ENCODE peak calls at places on chromosomes 6 and 20, in five cellular contexts. C is K562, X is GM12878, J is H1, Z is HepG2. K is an unnamed sample.

GRCh38 chr6:43203029-43203717 is 21.2 kb downstream of the CUL9 start:
- DNase-seq in J (no peak), C (no peak), Z (no peak), X (no peak), K (no peak)

GRCh38 chr6:29974901-29975560 is 32.7 kb downstream of the HLA-A start:
- DNase-seq in X (no peak), J (no peak), C (no peak), Z (no peak), K (no peak)

GRCh38 chr20:4512891-4513550 is 208.7 kb upstream of the PRND start:
- DNase-seq in C (no peak), J (no peak), X (no peak), Z (peak), K (peak)

GRCh38 chr20:48008850-48009535 is 223.7 kb upstream of the SULF2 start:
- DNase-seq in J (no peak), X (no peak), C (no peak), Z (no peak), K (no peak)

GRCh38 chr6:149043476-149044130 is 273.9 kb upstream of the TAB2 start:
- DNase-seq in C (peak), J (peak), X (no peak), Z (peak), K (peak)

GRCh38 chr6:63798378-63798777 is 162.8 kb downstream of the PHF3 start:
- DNase-seq in J (no peak), Z (no peak), X (no peak), C (no peak), K (no peak)

GRCh38 chr20:4029505-4030467 is 14.4 kb upstream of the RNF24 start:
- DNase-seq in X (no peak), J (no peak), C (no peak), Z (no peak), K (no peak)

GRCh38 chr20:53643031-53643832 is 49.6 kb upstream of the ZNF217 start:
- DNase-seq in Z (no peak), X (peak), J (no peak), C (peak), K (peak)

GRCh38 chr6:44046516-44047178 is 80.6 kb downstream of the MRPL14 start:
- DNase-seq in C (no peak), J (no peak), X (no peak), Z (no peak), K (no peak)

GRCh38 chr6:143542915-143543314 is 31.4 kb upstream of the FUCA2 start:
- DNase-seq in C (no peak), Z (no peak), X (no peak), J (no peak), K (no peak)

GRCh38 chr6:111788779-111789276 is 84.4 kb downstream of the FYN start:
- DNase-seq in Z (peak), J (no peak), X (no peak), C (peak), K (no peak)

GRCh38 chr6:34083227-34083889 is 62.5 kb downstream of the GRM4 start:
- DNase-seq in J (no peak), C (no peak), Z (no peak), X (no peak), K (no peak)

GRCh38 chr6:136365781-136366354 is 76.2 kb upstream of the BCLAF1 start:
- DNase-seq in C (no peak), Z (no peak), J (no peak), X (no peak), K (no peak)

GRCh38 chr20:5928831-5929715 is 21.3 kb downstream of the TRMT6 start:
- DNase-seq in X (no peak), J (no peak), C (no peak), Z (no peak), K (no peak)

GRCh38 chr6:122400121-122400450 is 634 bp downstream of the HSF2 start:
- DNase-seq in C (no peak), J (no peak), Z (peak), X (no peak), K (no peak)

GRCh38 chr6:34484899-34485298 is 19.0 kb downstream of the PACSIN1 start:
- DNase-seq in X (peak), J (no peak), C (peak), Z (no peak), K (peak)

GRCh38 chr6:109671721-109672120 is 19.3 kb downstream of the AK9 start:
- DNase-seq in C (no peak), J (no peak), Z (peak), X (no peak), K (no peak)

GRCh38 chr20:17177341-17177740 is 49.5 kb upstream of the PCSK2 start:
- DNase-seq in X (no peak), C (no peak), Z (no peak), J (no peak), K (no peak)

GRCh38 chr6:78999737-79000136 is 78.3 kb downstream of the PHIP start:
- DNase-seq in C (no peak), X (no peak), J (no peak), Z (no peak), K (no peak)

GRCh38 chr6:159107451-159108260 is 61.5 kb upstream of the FNDC1 start:
- DNase-seq in C (no peak), X (no peak), Z (no peak), J (no peak), K (no peak)

GRCh38 chr6:155498370-155498769 is 42.7 kb upstream of the NOX3 start:
- DNase-seq in X (no peak), J (no peak), Z (peak), C (no peak), K (no peak)

GRCh38 chr20:407097-407952 is 774 bp upstream of the RBCK1 start:
- DNase-seq in J (peak), C (peak), X (no peak), Z (peak), K (peak)

GRCh38 chr6:168576388-168576787 is 135.4 kb downstream of the SMOC2 start:
- DNase-seq in J (no peak), C (no peak), X (no peak), Z (no peak), K (no peak)

GRCh38 chr20:42678895-42679294 is 510.8 kb downstream of the PTPRT start:
- DNase-seq in C (no peak), X (no peak), Z (peak), J (peak), K (no peak)

GRCh38 chr20:36101201-36101600 is 53.3 kb upstream of the EPB41L1 start:
- DNase-seq in J (no peak), C (no peak), Z (no peak), X (no peak), K (no peak)

GRCh38 chr20:58237318-58238182 is 9.1 kb upstream of the ANKRD60 start:
- DNase-seq in J (no peak), X (no peak), C (no peak), Z (no peak), K (no peak)

GRCh38 chr6:169156108-169156821 is 97.4 kb downstream of the THBS2 start:
- DNase-seq in J (no peak), C (no peak), X (no peak), Z (no peak), K (no peak)

DNA sequence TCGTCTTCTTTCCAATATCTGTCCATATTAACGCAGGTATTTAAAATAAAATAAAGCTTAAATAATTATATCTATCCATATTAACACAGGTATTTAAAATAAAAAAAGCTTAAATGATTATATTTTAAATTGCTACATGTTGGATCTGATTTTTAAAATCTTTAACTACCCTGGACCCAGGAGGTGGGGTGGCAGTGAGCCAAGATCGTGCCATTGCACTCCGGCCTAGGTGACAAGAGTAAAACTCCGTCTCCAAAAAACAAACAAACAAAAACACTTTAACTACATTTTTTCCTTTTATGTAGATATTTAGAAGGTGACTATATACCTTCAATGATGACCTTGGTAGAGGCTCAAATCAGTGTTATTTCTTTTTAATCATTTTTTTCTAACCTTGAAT is 211.9 kb downstream of the GRIK2 start:
- DNase-seq in C (no peak), X (no peak), J (no peak), Z (no peak), K (no peak)
- TF ChIP-seq ZNF274 in C (no peak), X (no peak), J (no peak), Z (no peak), K (no peak)

GRCh38 chr6:107128175-107128574 is 12.9 kb upstream of the BEND3 start:
- DNase-seq in C (no peak), X (no peak), Z (no peak), J (no peak), K (no peak)
- TF ChIP-seq CEBPB in C (no peak), X (no peak), Z (no peak), J (no peak), K (no peak)

GRCh38 chr6:28334272-28335039 is 1.5 kb downstream of the ZSCAN31 start:
- DNase-seq in Z (no peak), C (no peak), J (no peak), X (no peak), K (no peak)

GRCh38 chr6:28335040-28335563 is 846 bp downstream of the ZSCAN31 start:
- DNase-seq in C (peak), J (no peak), X (no peak), Z (no peak), K (no peak)

GRCh38 chr6:28335564-28336283 is at the start of gene ZSCAN31:
- DNase-seq in J (peak), Z (peak), X (peak), C (peak), K (peak)

GRCh38 chr6:28337103-28337520 is 1.2 kb upstream of the ZSCAN31 start:
- DNase-seq in J (no peak), Z (no peak), C (peak), X (no peak), K (no peak)

GRCh38 chr6:28336284-28337024 is 506 bp upstream of the ZSCAN31 start:
- DNase-seq in X (peak), Z (peak), J (no peak), C (peak), K (no peak)
- TF ChIP-seq ZNF274 in X (no peak), Z (no peak), J (no peak), C (no peak), K (no peak)

GRCh38 chr6:30981942-30982772 is 1.4 kb upstream of the MUC21 start:
- DNase-seq in X (no peak), Z (peak), C (peak), J (no peak), K (no peak)
- TF ChIP-seq CEBPB in X (no peak), Z (no peak), C (no peak), J (no peak), K (no peak)

K was measured in HCT116.